ENCODE peak calls at places on chromosomes 16 and 17, in six cellular contexts. One of them, this sample, is unnamed.

GRCh38 chr16:85162478-85163277 is 50.4 kb upstream of the CIBAR2 start:
- DNase-seq in heart right ventricle: peak; percentile 49
- DNase-seq in keratinocyte: no peak
- DNase-seq in coronary artery: peak; percentile 84
- DNase-seq in GM12865: no peak
- DNase-seq in AG10803: peak; percentile 82
- DNase-seq in this sample: no peak

GRCh38 chr16:75053791-75054555 is 55.1 kb downstream of the ZNRF1 start:
- DNase-seq in AG10803: no peak
- DNase-seq in keratinocyte: no peak
- DNase-seq in coronary artery: no peak
- DNase-seq in GM12865: no peak
- DNase-seq in heart right ventricle: peak; percentile 71
- DNase-seq in this sample: no peak

GRCh38 chr16:31420037-31420436 is 8.1 kb downstream of the COX6A2 start:
- DNase-seq in AG10803: no peak
- DNase-seq in GM12865: peak; percentile 7
- DNase-seq in coronary artery: no peak
- DNase-seq in heart right ventricle: no peak
- DNase-seq in keratinocyte: no peak
- DNase-seq in this sample: no peak

GRCh38 chr17:73369126-73369525 is 57.3 kb upstream of the CDC42EP4 start:
- DNase-seq in keratinocyte: no peak
- DNase-seq in coronary artery: no peak
- DNase-seq in heart right ventricle: no peak
- DNase-seq in AG10803: no peak
- DNase-seq in GM12865: no peak
- DNase-seq in this sample: no peak

GRCh38 chr17:76867578-76868175 is 527 bp upstream of the MGAT5B start:
- DNase-seq in coronary artery: no peak
- DNase-seq in heart right ventricle: no peak
- DNase-seq in GM12865: no peak
- DNase-seq in keratinocyte: no peak
- DNase-seq in AG10803: peak; percentile 36
- DNase-seq in this sample: peak; percentile 36

GRCh38 chr17:909642-910323 is 69.8 kb downstream of the NXN start:
- DNase-seq in AG10803: peak; percentile 89
- DNase-seq in GM12865: no peak
- DNase-seq in heart right ventricle: no peak
- DNase-seq in coronary artery: no peak
- DNase-seq in keratinocyte: no peak
- DNase-seq in this sample: peak; percentile 69

GRCh38 chr17:61419496-61420046 is 19.9 kb downstream of the TBX2 start:
- DNase-seq in coronary artery: no peak
- DNase-seq in GM12865: no peak
- DNase-seq in keratinocyte: no peak
- DNase-seq in AG10803: no peak
- DNase-seq in heart right ventricle: no peak
- DNase-seq in this sample: no peak

GRCh38 chr16:50248845-50249244 is 17.5 kb upstream of the ADCY7 start:
- DNase-seq in coronary artery: no peak
- DNase-seq in GM12865: no peak
- DNase-seq in keratinocyte: no peak
- DNase-seq in AG10803: no peak
- DNase-seq in heart right ventricle: no peak
- DNase-seq in this sample: no peak

GRCh38 chr17:59105852-59106462 is 723 bp downstream of the TRIM37 start:
- DNase-seq in GM12865: peak; percentile 59
- DNase-seq in keratinocyte: peak; percentile 23
- DNase-seq in heart right ventricle: peak; percentile 57
- DNase-seq in AG10803: peak; percentile 29
- DNase-seq in coronary artery: peak; percentile 80
- DNase-seq in this sample: peak; percentile 60

GRCh38 chr17:66717680-66718079 is 117.2 kb upstream of the CACNG5 start:
- DNase-seq in AG10803: no peak
- DNase-seq in coronary artery: no peak
- DNase-seq in heart right ventricle: no peak
- DNase-seq in keratinocyte: no peak
- DNase-seq in GM12865: peak; percentile 88
- DNase-seq in this sample: peak; percentile 84

GRCh38 chr16:85392756-85393673 is 220.1 kb upstream of the GSE1 start:
- DNase-seq in keratinocyte: no peak
- DNase-seq in coronary artery: no peak
- DNase-seq in heart right ventricle: no peak
- DNase-seq in GM12865: no peak
- DNase-seq in AG10803: no peak
- DNase-seq in this sample: no peak

GRCh38 chr17:65711671-65712276 is 150.3 kb upstream of the AXIN2 start:
- DNase-seq in GM12865: peak; percentile 62
- DNase-seq in coronary artery: no peak
- DNase-seq in AG10803: no peak
- DNase-seq in heart right ventricle: no peak
- DNase-seq in keratinocyte: no peak
- DNase-seq in this sample: no peak

GRCh38 chr17:17818088-17818526 is 18.7 kb downstream of the SREBF1 start:
- DNase-seq in heart right ventricle: no peak
- DNase-seq in coronary artery: no peak
- DNase-seq in GM12865: no peak
- DNase-seq in keratinocyte: no peak
- DNase-seq in AG10803: no peak
- DNase-seq in this sample: peak; percentile 52

GRCh38 chr17:58308173-58308984 is 20.2 kb downstream of the TSPOAP1 start:
- DNase-seq in AG10803: no peak
- DNase-seq in coronary artery: peak; percentile 69
- DNase-seq in keratinocyte: no peak
- DNase-seq in heart right ventricle: no peak
- DNase-seq in GM12865: no peak
- DNase-seq in this sample: no peak

GRCh38 chr17:45288825-45289224 is 26.9 kb upstream of the SPATA32 start:
- DNase-seq in heart right ventricle: peak; percentile 55
- DNase-seq in GM12865: no peak
- DNase-seq in keratinocyte: no peak
- DNase-seq in coronary artery: no peak
- DNase-seq in AG10803: no peak
- DNase-seq in this sample: no peak

GRCh38 chr17:77449908-77450741 is 309.4 kb downstream of the SEC14L1 start:
- DNase-seq in coronary artery: no peak
- DNase-seq in heart right ventricle: peak; percentile 83
- DNase-seq in AG10803: peak; percentile 62
- DNase-seq in keratinocyte: no peak
- DNase-seq in GM12865: peak; percentile 52
- DNase-seq in this sample: peak; percentile 57

GRCh38 chr17:75176625-75177024 is 6.1 kb downstream of the SUMO2 start:
- DNase-seq in coronary artery: no peak
- DNase-seq in heart right ventricle: no peak
- DNase-seq in GM12865: no peak
- DNase-seq in keratinocyte: no peak
- DNase-seq in AG10803: no peak
- DNase-seq in this sample: no peak

GRCh38 chr16:71895679-71896385 is 501 bp downstream of the IST1 start:
- DNase-seq in coronary artery: no peak
- DNase-seq in keratinocyte: no peak
- DNase-seq in heart right ventricle: peak; percentile 29
- DNase-seq in GM12865: peak; percentile 57
- DNase-seq in AG10803: peak; percentile 61
- DNase-seq in this sample: peak; percentile 52

GRCh38 chr17:21031756-21032396 is 10.9 kb downstream of the USP22 start:
- DNase-seq in coronary artery: no peak
- DNase-seq in heart right ventricle: no peak
- DNase-seq in AG10803: no peak
- DNase-seq in GM12865: no peak
- DNase-seq in keratinocyte: no peak
- DNase-seq in this sample: no peak

GRCh38 chr16:53509906-53510703 is 7.1 kb upstream of the AKTIP start:
- DNase-seq in GM12865: peak; percentile 59
- DNase-seq in coronary artery: peak; percentile 79
- DNase-seq in keratinocyte: peak; percentile 15
- DNase-seq in heart right ventricle: peak; percentile 73
- DNase-seq in AG10803: peak; percentile 66
- DNase-seq in this sample: peak; percentile 66

GRCh38 chr16:66469932-66470546 is 42.9 kb downstream of the BEAN1 start:
- DNase-seq in AG10803: no peak
- DNase-seq in GM12865: no peak
- DNase-seq in coronary artery: peak; percentile 47
- DNase-seq in keratinocyte: no peak
- DNase-seq in heart right ventricle: no peak
- DNase-seq in this sample: no peak
- H3K4me3 ChIP-seq in AG10803: no peak overlapping the region
- H3K4me3 ChIP-seq in GM12865: no peak overlapping the region
- H3K4me3 ChIP-seq in coronary artery: no peak overlapping the region
- H3K4me3 ChIP-seq in keratinocyte: no peak overlapping the region
- H3K4me3 ChIP-seq in heart right ventricle: no peak overlapping the region
- H3K4me3 ChIP-seq in this sample: no peak overlapping the region

GRCh38 chr16:4980691-4981090 is 22.6 kb downstream of the SEC14L5 start:
- DNase-seq in coronary artery: no peak
- DNase-seq in heart right ventricle: no peak
- DNase-seq in AG10803: no peak
- DNase-seq in GM12865: no peak
- DNase-seq in keratinocyte: no peak
- DNase-seq in this sample: no peak
- H3K4me3 ChIP-seq in coronary artery: no peak overlapping the region
- H3K4me3 ChIP-seq in heart right ventricle: no peak overlapping the region
- H3K4me3 ChIP-seq in AG10803: no peak overlapping the region
- H3K4me3 ChIP-seq in GM12865: no peak overlapping the region
- H3K4me3 ChIP-seq in keratinocyte: no peak overlapping the region
- H3K4me3 ChIP-seq in this sample: no peak overlapping the region

GRCh38 chr17:69460963-69461922 is 46.7 kb downstream of the MAP2K6 start:
- DNase-seq in GM12865: no peak
- DNase-seq in keratinocyte: no peak
- DNase-seq in AG10803: no peak
- DNase-seq in heart right ventricle: no peak
- DNase-seq in coronary artery: no peak
- DNase-seq in this sample: no peak
- H3K4me3 ChIP-seq in GM12865: no peak overlapping the region
- H3K4me3 ChIP-seq in keratinocyte: no peak overlapping the region
- H3K4me3 ChIP-seq in AG10803: no peak overlapping the region
- H3K4me3 ChIP-seq in heart right ventricle: no peak overlapping the region
- H3K4me3 ChIP-seq in coronary artery: no peak overlapping the region
- H3K4me3 ChIP-seq in this sample: no peak overlapping the region

DNA sequence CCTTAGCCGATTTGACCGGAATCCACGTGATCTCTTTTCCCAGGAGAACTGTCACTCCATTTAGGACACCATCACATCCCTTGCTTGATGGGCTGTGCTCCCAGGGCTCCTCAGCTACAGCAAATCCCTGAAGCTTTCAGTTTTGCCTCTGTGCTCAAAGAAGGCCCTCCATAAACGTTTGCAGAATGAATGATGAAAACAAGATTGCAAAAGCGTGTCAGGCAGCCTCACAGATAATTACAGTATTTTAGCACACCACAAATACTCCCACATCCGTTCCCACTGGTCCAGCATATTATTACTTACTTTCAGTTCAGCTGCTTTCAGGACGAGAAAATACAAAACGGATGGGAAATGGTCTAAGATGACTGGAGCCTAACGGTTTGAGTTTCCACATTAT is 84.6 kb downstream of the USP31 start:
- DNase-seq in AG10803: peak; percentile 48
- DNase-seq in heart right ventricle: peak; percentile 34
- DNase-seq in coronary artery: no peak
- DNase-seq in GM12865: peak; percentile 35
- DNase-seq in keratinocyte: no peak
- DNase-seq in this sample: no peak
- H3K4me3 ChIP-seq in AG10803: no peak overlapping the region
- H3K4me3 ChIP-seq in heart right ventricle: no peak overlapping the region
- H3K4me3 ChIP-seq in coronary artery: no peak overlapping the region
- H3K4me3 ChIP-seq in GM12865: no peak overlapping the region
- H3K4me3 ChIP-seq in keratinocyte: no peak overlapping the region
- H3K4me3 ChIP-seq in this sample: no peak overlapping the region

DNA sequence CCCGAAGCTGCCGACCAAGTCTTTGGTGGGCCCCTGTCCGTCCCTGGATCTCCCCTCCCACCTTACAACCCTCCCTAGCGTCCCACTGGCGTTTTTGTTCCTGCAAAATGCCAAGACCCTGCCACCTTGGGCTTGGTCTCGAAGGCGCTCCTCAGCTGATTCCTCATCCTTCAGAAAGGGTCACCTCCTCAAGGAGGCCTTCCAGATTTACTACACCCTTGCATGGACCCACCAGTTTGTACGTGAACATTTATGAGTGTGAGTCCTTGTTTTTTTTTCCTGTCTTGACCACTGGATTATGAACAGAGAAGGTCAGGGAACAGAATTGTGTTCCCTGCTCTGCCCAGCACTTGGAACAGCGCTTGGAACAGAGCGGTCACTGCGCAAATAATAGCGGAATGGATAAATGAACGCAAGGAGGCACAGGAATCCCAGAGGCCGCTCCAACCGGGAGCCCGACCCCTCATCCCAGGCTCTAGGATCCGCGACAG is 895 bp upstream of the GFER start:
- DNase-seq in AG10803: no peak
- DNase-seq in coronary artery: no peak
- DNase-seq in keratinocyte: no peak
- DNase-seq in GM12865: no peak
- DNase-seq in heart right ventricle: no peak
- DNase-seq in this sample: no peak
- H3K4me3 ChIP-seq in AG10803: peak overlapping the region; percentile 63
- H3K4me3 ChIP-seq in coronary artery: peak overlapping the region; percentile 97
- H3K4me3 ChIP-seq in keratinocyte: no peak overlapping the region
- H3K4me3 ChIP-seq in GM12865: no peak overlapping the region
- H3K4me3 ChIP-seq in heart right ventricle: peak overlapping the region; percentile 96
- H3K4me3 ChIP-seq in this sample: no peak overlapping the region

GRCh38 chr17:70168979-70169706 is at the start of gene KCNJ2:
- DNase-seq in coronary artery: peak; percentile 87
- DNase-seq in GM12865: peak; percentile 69
- DNase-seq in heart right ventricle: peak; percentile 88
- DNase-seq in keratinocyte: no peak
- DNase-seq in AG10803: peak; percentile 76
- DNase-seq in this sample: peak; percentile 83
- H3K4me3 ChIP-seq in coronary artery: peak within 1 kb of the TSS; percentile 85
- H3K4me3 ChIP-seq in GM12865: peak within 1 kb of the TSS; percentile 42
- H3K4me3 ChIP-seq in heart right ventricle: peak within 1 kb of the TSS; percentile 83
- H3K4me3 ChIP-seq in keratinocyte: peak within 1 kb of the TSS; percentile 57
- H3K4me3 ChIP-seq in AG10803: peak within 1 kb of the TSS; percentile 76
- H3K4me3 ChIP-seq in this sample: peak within 1 kb of the TSS; percentile 57

GRCh38 chr16:87780385-87780989 is 14.7 kb upstream of the KLHDC4 start:
- DNase-seq in coronary artery: no peak
- DNase-seq in keratinocyte: no peak
- DNase-seq in AG10803: peak; percentile 48
- DNase-seq in heart right ventricle: peak; percentile 43
- DNase-seq in GM12865: peak; percentile 91
- DNase-seq in this sample: peak; percentile 48

GRCh38 chr16:87778830-87779579 is 13.2 kb upstream of the KLHDC4 start:
- DNase-seq in heart right ventricle: peak; percentile 81
- DNase-seq in keratinocyte: peak; percentile 90
- DNase-seq in coronary artery: peak; percentile 87
- DNase-seq in GM12865: peak; percentile 97
- DNase-seq in AG10803: peak; percentile 97
- DNase-seq in this sample: peak; percentile 92

DNA sequence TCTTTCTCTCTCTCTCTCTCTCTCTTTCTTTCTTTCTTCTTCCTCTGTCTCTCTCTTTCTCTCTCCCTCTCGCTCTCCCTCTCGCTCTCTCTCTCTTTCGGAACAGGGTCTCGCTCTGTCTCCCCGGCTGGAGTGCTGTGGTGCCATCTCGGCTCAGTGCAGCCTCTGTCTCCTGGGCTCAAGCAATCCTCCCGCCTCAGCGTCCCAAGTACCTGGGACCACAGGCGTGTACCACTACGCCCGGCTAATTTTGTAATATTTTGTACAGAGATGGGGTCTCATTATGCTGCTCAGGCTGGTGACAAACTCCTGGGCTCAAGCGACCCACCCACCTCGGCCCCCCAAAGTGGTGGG is 12.7 kb upstream of the KLHDC4 start:
- DNase-seq in keratinocyte: no peak
- DNase-seq in heart right ventricle: no peak
- DNase-seq in coronary artery: no peak
- DNase-seq in GM12865: peak; percentile 18
- DNase-seq in AG10803: no peak
- DNase-seq in this sample: no peak
- H3K4me3 ChIP-seq in keratinocyte: no peak overlapping the region
- H3K4me3 ChIP-seq in heart right ventricle: no peak overlapping the region
- H3K4me3 ChIP-seq in coronary artery: no peak overlapping the region
- H3K4me3 ChIP-seq in GM12865: peak overlapping the region; percentile 24
- H3K4me3 ChIP-seq in AG10803: no peak overlapping the region
- H3K4me3 ChIP-seq in this sample: no peak overlapping the region